ENCODE peak calls at places on chromosomes 16 and 17, in four cellular contexts. O, R, M and X are unnamed samples.

GRCh38 chr17:71224824-71225575 is 895.8 kb upstream of the SOX9 start:
- DNase-seq in O (no peak), R (peak), M (no peak), X (no peak)

GRCh38 chr17:55238931-55239297 is 25.8 kb upstream of the HLF start:
- DNase-seq in O (no peak), R (no peak), M (peak), X (no peak)

GRCh38 chr17:78379134-78379497 is 667 bp downstream of the PGS1 start:
- DNase-seq in O (peak), R (peak), M (no peak), X (no peak)

GRCh38 chr16:29662729-29663019 is 373 bp upstream of the SPN start:
- DNase-seq in O (peak), R (no peak), M (no peak), X (no peak)

GRCh38 chr17:72516772-72517399 is 396.1 kb downstream of the SOX9 start:
- DNase-seq in O (no peak), R (peak), M (peak), X (no peak)

GRCh38 chr16:83713597-83713996 is 94.2 kb upstream of the HSBP1 start:
- DNase-seq in O (peak), R (no peak), M (no peak), X (no peak)

GRCh38 chr17:78394209-78394608 is 15.8 kb downstream of the PGS1 start:
- DNase-seq in O (no peak), R (no peak), M (no peak), X (no peak)

GRCh38 chr16:67773099-67773498 is 33.3 kb downstream of the RANBP10 start:
- DNase-seq in O (no peak), R (peak), M (no peak), X (peak)

GRCh38 chr17:28395968-28396367 is 10.0 kb downstream of the SLC46A1 start:
- DNase-seq in O (no peak), R (no peak), M (no peak), X (no peak)

DNA sequence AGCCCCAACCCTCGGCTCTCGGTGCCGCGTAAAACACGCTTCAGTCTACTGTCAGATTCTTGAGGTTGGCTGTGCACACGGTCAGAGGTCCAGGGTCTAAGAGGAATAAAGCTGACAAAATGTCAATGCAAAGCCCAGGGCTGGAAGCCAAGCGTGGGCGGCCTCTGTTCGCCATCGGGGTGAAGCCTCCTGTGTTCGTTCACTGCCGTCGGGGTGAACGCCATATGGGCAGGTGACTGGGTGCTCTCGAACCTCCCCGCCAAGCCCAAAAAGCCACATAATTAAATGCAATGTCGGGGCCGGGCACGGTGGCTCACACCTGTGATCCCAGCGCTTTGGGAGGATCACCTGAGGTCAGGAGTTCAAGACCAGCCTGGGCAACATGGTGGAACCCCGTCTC is 44.6 kb downstream of the MRM3 start:
- DNase-seq in O (no peak), R (no peak), M (no peak), X (no peak)
- TF ChIP-seq CTCF in O (no peak), R (no peak), M (no peak), X (no peak)

DNA sequence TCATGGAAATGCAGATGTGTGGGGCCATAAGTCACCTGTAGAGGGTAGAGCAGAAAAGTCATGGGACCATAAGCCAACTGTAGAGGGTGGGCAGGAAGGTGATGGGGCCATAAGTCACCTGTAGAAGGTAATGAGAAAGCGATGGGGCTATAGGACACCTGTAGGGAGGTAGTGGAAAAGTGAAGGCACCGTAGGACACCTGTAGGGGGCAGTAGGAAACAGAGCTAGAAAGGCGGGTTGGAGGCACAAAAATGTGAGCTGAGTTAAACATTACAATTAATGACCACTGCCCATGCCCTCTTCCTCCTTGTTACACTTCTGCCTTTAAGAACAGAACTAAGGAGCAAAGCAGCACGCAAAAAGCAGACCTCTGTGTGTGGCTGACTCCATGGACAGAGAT is 150.1 kb downstream of the SHISA6 start:
- DNase-seq in O (no peak), R (no peak), M (peak), X (no peak)
- TF ChIP-seq CTCF in O (peak), R (no peak), M (peak), X (no peak)

DNA sequence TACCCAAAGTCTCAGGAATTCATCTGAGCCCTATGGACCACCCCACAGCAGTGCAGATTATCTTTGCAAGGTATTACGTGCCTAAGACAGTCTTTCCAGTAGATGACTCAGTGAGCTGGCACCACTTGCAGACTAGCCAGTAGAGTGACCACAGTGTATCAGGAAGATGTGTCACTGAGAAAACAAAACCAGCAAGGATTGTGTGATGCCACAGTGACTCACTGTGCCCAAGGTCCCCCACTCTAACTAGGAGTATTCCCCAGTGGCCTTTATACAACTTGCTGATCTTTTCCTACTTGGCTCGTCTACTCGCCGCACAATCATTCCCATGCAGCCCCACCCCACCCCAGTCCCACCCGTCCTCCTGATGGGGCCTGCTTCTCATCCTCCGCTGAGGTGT is 26.8 kb upstream of the PRKCA start:
- DNase-seq in O (no peak), R (peak), M (no peak), X (peak)
- TF ChIP-seq CTCF in O (no peak), R (no peak), M (no peak), X (no peak)

GRCh38 chr17:76458580-76459490 is 5.9 kb upstream of the UBE2O start:
- DNase-seq in O (peak), R (peak), M (peak), X (no peak)
- TF ChIP-seq CTCF in O (peak), R (peak), M (peak), X (peak)

DNA sequence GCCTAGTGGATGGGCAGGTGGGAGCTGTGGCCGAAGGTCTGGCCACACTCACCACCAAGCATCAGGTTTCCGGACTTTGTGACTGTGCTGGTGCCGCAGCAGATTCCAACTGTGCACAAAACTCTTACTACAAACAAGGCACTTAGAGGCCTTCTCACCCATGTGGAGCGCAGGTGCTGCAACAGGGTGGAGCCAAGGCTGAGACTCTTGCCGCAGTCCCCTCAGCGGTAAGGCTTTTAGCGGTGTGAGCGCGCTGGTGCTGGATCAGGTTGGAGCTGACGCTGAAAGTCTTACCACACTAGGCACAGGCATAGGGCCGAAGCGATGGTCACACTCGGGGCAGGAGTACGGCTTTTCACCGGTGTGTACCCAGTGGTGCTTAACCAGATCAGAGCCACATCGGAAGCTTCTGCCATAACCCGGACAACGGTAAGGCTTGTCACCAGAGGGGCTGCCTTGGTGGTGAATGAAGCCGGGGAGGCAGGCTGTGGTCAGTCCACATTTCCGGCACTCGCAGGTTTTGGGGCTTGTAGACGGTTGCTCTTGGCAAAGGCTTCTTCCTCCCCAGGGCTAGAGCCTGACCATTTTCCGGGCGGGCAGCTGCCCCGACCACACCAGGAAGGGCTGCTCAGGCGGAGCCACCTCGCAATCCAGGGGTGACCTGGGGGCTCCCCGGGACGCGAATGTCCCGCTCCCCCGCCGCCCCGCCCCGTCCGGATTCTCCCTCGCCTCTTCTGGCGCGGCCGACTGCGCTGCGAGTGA is 1.0 kb upstream of the ARMC5 start:
- DNase-seq in O (peak), R (peak), M (peak), X (peak)
- TF ChIP-seq CTCF in O (peak), R (no peak), M (no peak), X (no peak)

DNA sequence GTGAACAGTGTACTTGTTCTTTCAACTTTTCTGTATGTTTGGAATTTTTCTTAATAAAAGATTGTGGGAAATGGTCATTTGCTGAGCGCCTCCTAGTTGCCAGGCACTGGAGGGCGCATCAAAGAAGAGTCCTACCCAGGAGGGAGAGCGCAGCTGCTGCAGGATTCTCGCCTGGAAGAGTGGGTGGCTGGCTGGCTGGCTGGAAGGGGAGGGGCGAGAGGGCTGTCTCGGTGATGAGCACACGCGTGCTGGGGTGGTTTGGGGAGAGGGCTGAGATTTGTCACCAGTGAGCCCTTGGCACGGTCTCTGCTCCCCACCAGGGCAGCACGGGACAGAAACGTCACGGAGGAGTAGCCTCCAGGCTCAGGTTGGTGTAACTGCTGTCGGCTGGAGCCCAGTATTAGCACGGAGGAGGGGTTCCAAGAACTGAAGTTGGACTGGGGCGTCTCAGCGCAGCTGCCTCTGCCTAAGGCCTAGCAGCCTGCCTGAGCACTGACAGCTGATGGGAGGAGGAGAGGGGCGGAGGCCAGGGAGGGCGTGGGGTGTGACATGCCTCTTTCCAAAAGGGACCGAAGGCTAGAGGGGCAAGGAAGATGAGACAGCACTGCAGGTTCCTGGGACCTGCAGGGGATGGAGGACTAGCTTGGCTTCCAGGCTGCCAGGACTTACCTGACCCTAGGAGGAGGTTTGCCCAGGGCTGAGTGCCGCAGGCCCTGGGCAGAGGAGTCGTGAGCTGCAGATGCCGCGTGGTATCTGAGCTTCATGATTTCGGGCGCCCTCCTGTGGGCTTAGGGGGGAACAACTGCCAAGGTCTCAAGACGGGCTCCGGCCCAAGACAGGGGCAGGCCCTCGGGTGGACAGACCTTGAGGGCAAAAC is 5.7 kb downstream of the LDHD start:
- DNase-seq in O (peak), R (peak), M (peak), X (peak)
- TF ChIP-seq CTCF in O (peak), R (peak), M (peak), X (peak)

DNA sequence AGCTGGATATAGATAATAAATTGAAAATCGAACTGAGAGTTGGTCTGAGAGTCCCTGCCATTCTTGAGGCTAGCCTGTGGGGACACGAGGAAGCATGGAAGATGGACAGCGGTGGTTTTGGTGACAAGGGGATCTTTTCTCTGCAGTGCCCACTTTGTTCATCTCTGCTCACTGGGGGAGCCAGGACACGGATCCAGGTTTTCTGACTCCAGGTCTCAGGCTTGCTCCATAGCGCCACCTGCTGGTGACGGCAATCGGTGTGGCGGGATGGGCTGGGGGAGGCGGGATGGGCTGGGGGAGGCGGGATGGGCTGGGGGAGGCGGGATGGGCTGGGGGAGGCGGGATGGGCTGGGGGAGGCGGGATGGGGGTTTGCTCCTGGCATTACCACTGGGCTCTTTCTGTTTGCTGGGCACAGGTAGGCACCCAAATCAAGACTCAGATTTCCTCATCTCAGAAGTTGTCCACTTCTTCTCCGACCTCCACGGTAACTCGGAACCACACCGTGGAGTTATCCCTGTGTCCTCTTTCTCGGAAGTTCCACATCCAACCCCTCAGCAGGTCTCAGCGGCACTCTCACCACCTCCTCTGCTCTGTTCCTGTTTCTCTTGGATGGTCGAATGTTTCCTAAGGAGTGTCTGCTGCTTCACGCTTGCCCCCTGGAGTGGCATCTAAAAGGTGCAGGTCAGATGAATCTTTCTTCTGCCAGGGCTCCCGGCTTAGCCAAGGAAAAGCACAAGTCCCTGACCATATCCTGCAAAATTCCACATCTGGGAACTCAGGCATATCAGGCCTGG is 142.4 kb downstream of the CYLD start:
- DNase-seq in O (peak), R (no peak), M (peak), X (no peak)
- TF ChIP-seq CTCF in O (peak), R (peak), M (peak), X (peak)